ENCODE peak calls at places on chromosomes 6 and 20, in four cellular contexts. One of them, this sample, is unnamed.

GRCh38 chr6:152096863-152097496 is 289.5 kb downstream of the ESR1 start:
- DNase-seq in H9: no peak
- DNase-seq in IMR-90: peak
- DNase-seq in fibroblast of lung: peak
- DNase-seq in this sample: no peak

GRCh38 chr6:83601119-83601518 is 88.8 kb downstream of the PRSS35 start:
- DNase-seq in fibroblast of lung: no peak
- DNase-seq in H9: no peak
- DNase-seq in IMR-90: no peak
- DNase-seq in this sample: no peak

GRCh38 chr6:389622-390021 is 1.9 kb upstream of the IRF4 start:
- DNase-seq in IMR-90: no peak
- DNase-seq in fibroblast of lung: no peak
- DNase-seq in H9: no peak
- DNase-seq in this sample: no peak

GRCh38 chr6:140907235-140907634 is 1225.5 kb upstream of the GJE1 start:
- DNase-seq in H9: no peak
- DNase-seq in fibroblast of lung: no peak
- DNase-seq in IMR-90: no peak
- DNase-seq in this sample: no peak

GRCh38 chr20:40798066-40798465 is 109.0 kb upstream of the MAFB start:
- DNase-seq in IMR-90: no peak
- DNase-seq in H9: no peak
- DNase-seq in fibroblast of lung: no peak
- DNase-seq in this sample: no peak

GRCh38 chr6:38445912-38446311 is 193.8 kb downstream of the BTBD9 start:
- DNase-seq in H9: no peak
- DNase-seq in IMR-90: peak
- DNase-seq in fibroblast of lung: no peak
- DNase-seq in this sample: no peak

GRCh38 chr6:166729658-166730057 is 102.6 kb upstream of the RPS6KA2 start:
- DNase-seq in H9: no peak
- DNase-seq in IMR-90: no peak
- DNase-seq in fibroblast of lung: no peak
- DNase-seq in this sample: no peak

GRCh38 chr20:50715694-50716093 is 15.7 kb upstream of the PARD6B start:
- DNase-seq in fibroblast of lung: no peak
- DNase-seq in IMR-90: no peak
- DNase-seq in H9: no peak
- DNase-seq in this sample: no peak

GRCh38 chr20:61954276-61955021 is 111.2 kb downstream of the TAF4 start:
- DNase-seq in IMR-90: no peak
- DNase-seq in H9: no peak
- DNase-seq in fibroblast of lung: no peak
- DNase-seq in this sample: no peak

GRCh38 chr6:21371676-21372161 is 221.8 kb upstream of the SOX4 start:
- DNase-seq in H9: no peak
- DNase-seq in IMR-90: no peak
- DNase-seq in fibroblast of lung: peak
- DNase-seq in this sample: peak

GRCh38 chr6:10373642-10374359 is 41.1 kb downstream of the TFAP2A start:
- DNase-seq in IMR-90: peak
- DNase-seq in fibroblast of lung: peak
- DNase-seq in H9: no peak
- DNase-seq in this sample: no peak

GRCh38 chr20:38676576-38676975 is 47.7 kb upstream of the SLC32A1 start:
- DNase-seq in H9: no peak
- DNase-seq in fibroblast of lung: no peak
- DNase-seq in IMR-90: no peak
- DNase-seq in this sample: no peak

GRCh38 chr6:47476794-47477496 is 644 bp upstream of the CD2AP start:
- DNase-seq in IMR-90: no peak
- DNase-seq in H9: no peak
- DNase-seq in fibroblast of lung: no peak
- DNase-seq in this sample: no peak

GRCh38 chr6:91166271-91166670 is 579.4 kb upstream of the MAP3K7 start:
- DNase-seq in H9: no peak
- DNase-seq in IMR-90: no peak
- DNase-seq in fibroblast of lung: peak
- DNase-seq in this sample: no peak

GRCh38 chr20:44495802-44496481 is 20.3 kb downstream of the TTPAL start:
- DNase-seq in H9: no peak
- DNase-seq in fibroblast of lung: peak
- DNase-seq in IMR-90: peak
- DNase-seq in this sample: no peak

GRCh38 chr20:36777152-36777551 is 3.6 kb upstream of the DSN1 start:
- DNase-seq in fibroblast of lung: no peak
- DNase-seq in IMR-90: no peak
- DNase-seq in H9: no peak
- DNase-seq in this sample: no peak
- H3K4me2 ChIP-seq in fibroblast of lung: no peak
- H3K4me2 ChIP-seq in IMR-90: no peak
- H3K4me2 ChIP-seq in H9: no peak
- H3K4me2 ChIP-seq in this sample: no peak

DNA sequence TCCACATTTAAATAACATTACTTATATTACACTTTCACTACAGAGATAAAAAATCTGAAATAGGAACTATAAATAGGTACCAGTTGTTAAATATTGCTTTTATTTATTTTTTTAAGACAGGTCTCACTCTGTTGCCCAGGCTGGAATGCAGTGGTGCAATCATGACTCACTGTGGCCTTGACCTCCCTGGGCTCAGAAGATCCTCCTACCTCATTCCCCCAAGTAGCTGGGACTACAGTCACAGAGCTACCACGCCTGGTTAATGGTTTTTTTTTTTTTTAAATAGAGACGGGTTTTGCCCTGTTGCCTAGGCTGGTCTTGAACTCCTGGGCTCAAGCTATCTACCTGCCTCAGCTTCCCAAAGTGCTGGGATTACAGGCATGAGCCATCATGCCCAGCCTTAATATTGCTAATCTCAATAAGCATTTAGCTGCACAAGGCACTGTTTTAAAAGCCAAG is 17.3 kb downstream of the EEF1E1 start:
- DNase-seq in IMR-90: peak
- DNase-seq in H9: no peak
- DNase-seq in fibroblast of lung: peak
- DNase-seq in this sample: no peak
- H3K9ac ChIP-seq in IMR-90: no peak
- H3K9ac ChIP-seq in H9: no peak
- H3K9ac ChIP-seq in fibroblast of lung: no peak
- H3K9ac ChIP-seq in this sample: no peak

GRCh38 chr6:34240329-34241248 is 3.9 kb downstream of the HMGA1 start:
- DNase-seq in H9: no peak
- DNase-seq in fibroblast of lung: no peak
- DNase-seq in IMR-90: no peak
- DNase-seq in this sample: no peak
- H3K4me2 ChIP-seq in H9: peak
- H3K4me2 ChIP-seq in fibroblast of lung: peak
- H3K4me2 ChIP-seq in IMR-90: no peak
- H3K4me2 ChIP-seq in this sample: no peak

DNA sequence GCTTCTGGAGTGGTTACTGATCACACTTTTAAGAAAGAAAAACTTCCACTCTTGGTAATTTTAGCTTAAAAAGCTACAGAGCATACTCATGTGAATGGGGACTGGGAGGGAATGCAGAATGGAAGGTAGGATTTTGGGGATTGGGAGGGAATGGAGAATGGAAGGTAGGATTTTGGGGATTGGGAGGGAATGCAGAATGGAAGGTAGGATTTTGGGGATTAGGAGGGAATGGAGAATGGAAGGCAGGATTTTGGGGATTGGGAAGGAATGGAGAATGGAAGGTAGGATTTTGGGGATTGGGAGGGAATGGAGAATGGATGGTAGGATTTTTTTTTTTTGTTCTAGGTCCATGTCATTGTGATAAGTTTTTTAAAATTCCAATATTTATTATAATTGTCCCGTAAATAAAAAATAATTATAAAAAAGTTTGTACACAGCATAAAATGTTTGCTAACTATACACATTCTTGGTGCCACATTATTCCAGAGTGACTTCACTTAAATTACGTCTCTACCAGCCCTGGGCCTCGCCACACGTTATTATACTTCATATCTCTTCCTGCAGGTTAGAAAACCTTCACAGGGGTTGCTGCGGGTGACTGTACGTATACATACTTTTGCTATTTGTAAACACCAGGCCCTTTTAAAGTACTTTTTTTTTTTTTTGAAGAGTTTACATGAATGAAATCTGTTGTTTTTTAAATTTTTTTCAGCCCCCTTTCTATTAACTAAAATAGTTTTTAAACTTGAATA is 127.3 kb downstream of the TIAM2 start:
- DNase-seq in IMR-90: no peak
- DNase-seq in H9: no peak
- DNase-seq in fibroblast of lung: no peak
- DNase-seq in this sample: no peak
- H3K9ac ChIP-seq in IMR-90: no peak
- H3K9ac ChIP-seq in H9: no peak
- H3K9ac ChIP-seq in fibroblast of lung: no peak
- H3K9ac ChIP-seq in this sample: no peak

DNA sequence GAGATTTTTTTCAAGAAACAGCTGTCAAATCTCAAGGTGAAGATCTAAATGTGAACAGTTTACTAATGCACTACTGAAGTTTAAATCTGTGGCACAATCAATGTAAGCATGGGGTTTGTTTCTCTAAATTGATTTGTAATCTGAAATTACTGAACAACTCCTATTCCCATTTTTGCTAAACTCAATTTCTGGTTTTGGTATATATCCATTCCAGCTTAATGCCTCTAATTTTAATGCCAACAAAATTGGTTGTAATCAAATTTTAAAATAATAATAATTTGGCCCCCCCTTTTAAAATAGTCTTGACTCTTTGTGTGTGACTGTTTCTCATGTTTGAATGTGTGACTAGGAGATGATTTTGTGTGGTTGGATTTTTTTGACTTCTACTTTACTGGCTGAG is 4.0 kb downstream of the PNRC1 start:
- DNase-seq in fibroblast of lung: no peak
- DNase-seq in H9: no peak
- DNase-seq in IMR-90: no peak
- DNase-seq in this sample: no peak
- H3K4me2 ChIP-seq in fibroblast of lung: no peak
- H3K4me2 ChIP-seq in H9: peak
- H3K4me2 ChIP-seq in IMR-90: peak
- H3K4me2 ChIP-seq in this sample: no peak

GRCh38 chr20:25696384-25697131 is at the start of gene ZNF337:
- DNase-seq in IMR-90: peak
- DNase-seq in fibroblast of lung: peak
- DNase-seq in H9: peak
- DNase-seq in this sample: peak
- H3K9ac ChIP-seq in IMR-90: peak
- H3K9ac ChIP-seq in fibroblast of lung: peak
- H3K9ac ChIP-seq in H9: peak
- H3K9ac ChIP-seq in this sample: peak

GRCh38 chr20:1588166-1588868 is 30.8 kb upstream of the SIRPD start:
- DNase-seq in IMR-90: no peak
- DNase-seq in H9: no peak
- DNase-seq in fibroblast of lung: no peak
- DNase-seq in this sample: no peak
- H3K4me2 ChIP-seq in IMR-90: no peak
- H3K4me2 ChIP-seq in H9: no peak
- H3K4me2 ChIP-seq in fibroblast of lung: no peak
- H3K4me2 ChIP-seq in this sample: no peak

This sample was measured in neuronal stem cell.